ENCODE peak calls at places on chromosomes 1 and 21, in six cellular contexts. L is left lung, V is fibroblast of lung, Z is GM23248, J is dorsolateral prefrontal cortex, K is upper lobe of right lung. A is an unnamed sample.

GRCh38 chr1:62084304-62084905 is 110.2 kb upstream of the L1TD1 start:
- DNase-seq in L (no peak), V (peak), Z (peak), J (no peak), K (no peak), A (no peak)

GRCh38 chr21:35529141-35529863 is 480.2 kb upstream of the RUNX1 start:
- DNase-seq in L (no peak), V (peak), Z (no peak), J (no peak), K (no peak), A (no peak)

GRCh38 chr1:48003741-48004503 is 6.7 kb upstream of the TRABD2B start:
- DNase-seq in L (no peak), V (no peak), Z (no peak), J (no peak), K (no peak), A (no peak)

GRCh38 chr1:92408825-92409224 is 77.9 kb downstream of the GFI1 start:
- DNase-seq in L (no peak), V (peak), Z (peak), J (no peak), K (no peak), A (no peak)

GRCh38 chr1:224223819-224224714 is 41.0 kb downstream of the DEGS1 start:
- DNase-seq in L (no peak), V (peak), Z (peak), J (no peak), K (no peak), A (no peak)

GRCh38 chr1:11680270-11681070 is 478 bp downstream of the MAD2L2 start:
- DNase-seq in L (no peak), V (no peak), Z (no peak), J (no peak), K (no peak), A (peak)

GRCh38 chr1:9020325-9020724 is 5.9 kb downstream of the SLC2A7 start:
- DNase-seq in L (no peak), V (no peak), Z (no peak), J (no peak), K (no peak), A (no peak)

GRCh38 chr1:60866884-60867648 is 215.3 kb upstream of the NFIA start:
- DNase-seq in L (no peak), V (no peak), Z (peak), J (no peak), K (no peak), A (no peak)

GRCh38 chr1:27570383-27570755 is 33.6 kb downstream of the AHDC1 start:
- DNase-seq in L (no peak), V (no peak), Z (no peak), J (no peak), K (no peak), A (no peak)

GRCh38 chr1:153288634-153289275 is 24.0 kb downstream of the PGLYRP3 start:
- DNase-seq in L (no peak), V (no peak), Z (peak), J (no peak), K (no peak), A (no peak)

GRCh38 chr21:37435719-37436118 is 69.1 kb downstream of the DYRK1A start:
- DNase-seq in L (no peak), V (no peak), Z (no peak), J (no peak), K (no peak), A (no peak)

GRCh38 chr1:234500269-234500668 is 21.3 kb upstream of the TARBP1 start:
- DNase-seq in L (no peak), V (no peak), Z (peak), J (no peak), K (no peak), A (no peak)

GRCh38 chr1:205271277-205271676 is 43.5 kb downstream of the TMCC2 start:
- DNase-seq in L (no peak), V (peak), Z (peak), J (no peak), K (no peak), A (no peak)

GRCh38 chr21:41196990-41197389 is 29.0 kb downstream of the BACE2 start:
- DNase-seq in L (no peak), V (peak), Z (peak), J (no peak), K (no peak), A (no peak)

GRCh38 chr21:33402011-33402979 is 918 bp upstream of the IFNGR2 start:
- DNase-seq in L (peak), V (peak), Z (peak), J (peak), K (peak), A (peak)

GRCh38 chr1:241787691-241788090 is 60.3 kb upstream of the EXO1 start:
- DNase-seq in L (no peak), V (no peak), Z (no peak), J (no peak), K (no peak), A (no peak)

GRCh38 chr1:47388548-47389238 is 27.4 kb upstream of the FOXE3 start:
- DNase-seq in L (peak), V (peak), Z (peak), J (peak), K (no peak), A (peak)

GRCh38 chr1:235069577-235070563 is 58.8 kb downstream of the TOMM20 start:
- DNase-seq in L (peak), V (peak), Z (peak), J (no peak), K (peak), A (peak)

GRCh38 chr1:7333094-7333493 is 438.0 kb upstream of the VAMP3 start:
- DNase-seq in L (no peak), V (no peak), Z (no peak), J (no peak), K (no peak), A (no peak)

GRCh38 chr1:159493354-159493753 is 42.5 kb downstream of the OR10J5 start:
- DNase-seq in L (no peak), V (no peak), Z (no peak), J (no peak), K (no peak), A (no peak)

GRCh38 chr1:159492575-159493323 is 43.1 kb downstream of the OR10J5 start:
- DNase-seq in L (no peak), V (peak), Z (peak), J (no peak), K (no peak), A (no peak)
- H3K27ac ChIP-seq in L (no peak), V (no peak), Z (peak), J (no peak), K (no peak), A (no peak)

GRCh38 chr1:38727629-38728175 is 131.9 kb downstream of the RRAGC start:
- DNase-seq in L (no peak), V (no peak), Z (no peak), J (no peak), K (no peak), A (no peak)
- H3K27ac ChIP-seq in L (no peak), V (no peak), Z (no peak), J (no peak), K (no peak), A (no peak)

DNA sequence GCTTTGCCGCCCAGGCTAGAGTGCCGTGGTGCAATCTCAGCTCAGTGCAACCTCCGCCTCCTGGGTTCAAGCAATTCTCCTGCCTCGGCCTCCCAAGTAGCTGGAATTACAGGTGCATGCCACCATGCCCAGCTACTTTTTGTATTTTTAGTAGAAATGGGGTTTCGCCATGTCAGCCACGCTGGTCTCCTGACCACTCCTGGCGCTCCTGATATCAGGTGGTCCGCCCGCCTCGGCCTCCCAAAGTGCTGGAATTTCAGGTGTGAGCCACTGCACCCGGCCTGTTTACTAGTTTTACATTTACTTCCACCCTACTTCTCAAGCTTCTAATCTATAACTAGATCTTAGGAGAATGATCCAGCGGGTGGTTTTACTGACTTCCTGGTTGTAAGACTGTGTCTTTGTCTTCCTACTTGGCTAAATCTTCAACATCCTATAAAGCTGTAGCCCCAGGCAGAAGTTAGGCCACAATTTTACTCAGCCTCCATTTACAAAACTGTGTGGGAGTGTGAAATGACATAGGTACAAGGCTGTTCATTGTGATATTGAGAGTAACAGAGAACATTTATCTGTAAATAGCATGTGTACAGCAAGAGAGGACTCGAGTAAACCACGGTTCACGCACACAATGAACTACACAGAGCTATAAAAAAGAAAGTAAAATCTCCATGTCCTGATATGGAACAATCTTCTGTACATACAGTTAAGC is 9.6 kb upstream of the POU2F1 start:
- DNase-seq in L (no peak), V (no peak), Z (no peak), J (no peak), K (no peak), A (no peak)
- H3K27ac ChIP-seq in L (no peak), V (no peak), Z (no peak), J (no peak), K (no peak), A (no peak)

GRCh38 chr1:94866178-94866822 is 46.1 kb downstream of the SLC44A3 start:
- DNase-seq in L (no peak), V (peak), Z (peak), J (no peak), K (no peak), A (no peak)

GRCh38 chr1:94863297-94863911 is 43.2 kb downstream of the SLC44A3 start:
- DNase-seq in L (no peak), V (peak), Z (peak), J (no peak), K (no peak), A (no peak)

GRCh38 chr1:94863919-94864318 is 43.8 kb downstream of the SLC44A3 start:
- DNase-seq in L (peak), V (peak), Z (peak), J (no peak), K (no peak), A (no peak)

GRCh38 chr1:94865369-94865768 is 45.2 kb downstream of the SLC44A3 start:
- DNase-seq in L (no peak), V (peak), Z (peak), J (no peak), K (no peak), A (peak)

DNA sequence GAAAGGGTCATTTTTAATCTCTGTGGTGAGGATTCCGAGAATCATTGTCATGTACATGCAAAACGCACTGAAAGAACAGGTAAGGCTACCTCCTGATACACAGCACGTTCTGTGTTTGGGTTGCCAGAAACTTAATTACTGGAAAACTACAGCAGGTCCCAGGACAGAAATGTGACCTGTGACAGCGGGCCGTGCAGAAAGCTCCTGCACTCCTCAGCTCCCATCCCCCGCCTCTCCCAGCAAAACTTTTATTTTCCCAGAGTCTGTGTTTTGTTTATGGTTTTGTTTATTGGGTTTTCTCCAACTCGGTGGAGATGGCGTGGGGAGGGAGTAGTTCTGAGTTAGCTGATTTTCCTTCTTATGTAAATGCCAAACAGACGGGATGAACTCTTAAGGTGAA is 44.7 kb downstream of the SLC44A3 start:
- DNase-seq in L (no peak), V (no peak), Z (peak), J (no peak), K (no peak), A (peak)
- H3K27ac ChIP-seq in L (peak), V (peak), Z (peak), J (peak), K (peak), A (peak)

DNA sequence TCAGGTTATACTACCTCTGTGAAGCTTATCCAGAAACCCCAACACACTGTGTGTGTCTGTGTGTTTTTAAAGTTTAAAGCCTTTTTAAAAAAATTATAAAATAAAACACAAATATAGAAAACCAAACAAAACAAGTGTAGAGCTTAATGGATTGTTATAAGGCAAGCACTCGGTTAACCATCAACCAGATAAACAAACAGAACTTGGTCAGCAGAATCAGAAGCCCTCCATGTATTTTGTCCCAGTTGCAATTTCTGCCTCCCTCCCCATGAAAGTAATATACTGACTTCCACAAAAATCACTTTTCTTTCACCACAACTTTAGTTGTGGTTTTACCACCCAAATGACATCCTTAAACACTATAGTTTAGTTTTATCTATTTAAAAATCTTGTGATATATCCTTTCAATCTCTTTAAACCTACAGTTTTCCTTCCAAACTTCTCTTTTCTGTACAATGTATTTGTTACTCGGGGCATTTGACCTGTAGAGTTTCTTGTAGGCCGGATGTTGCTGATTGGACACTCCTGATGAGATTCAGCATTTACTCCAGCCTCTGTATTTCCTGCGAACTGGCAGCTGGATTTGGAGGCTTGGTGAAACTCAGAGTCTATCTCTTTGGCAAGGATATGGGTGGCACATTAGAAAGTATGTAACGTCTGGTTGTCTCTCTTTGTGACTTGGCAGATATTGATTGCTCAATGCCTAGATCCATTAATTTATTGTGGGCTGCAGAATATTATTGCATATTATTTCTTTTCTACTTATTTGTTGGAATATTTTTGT is 8.6 kb downstream of the PAPPA2 start:
- DNase-seq in L (no peak), V (no peak), Z (no peak), J (no peak), K (no peak), A (no peak)
- H3K27ac ChIP-seq in L (no peak), V (no peak), Z (no peak), J (no peak), K (no peak), A (no peak)

GRCh38 chr1:66176012-66176715 is 357.8 kb upstream of the SGIP1 start:
- DNase-seq in L (no peak), V (peak), Z (peak), J (no peak), K (no peak), A (no peak)
- H3K27ac ChIP-seq in L (no peak), V (no peak), Z (no peak), J (peak), K (no peak), A (no peak)

GRCh38 chr1:19420606-19421005 is 64.7 kb downstream of the CAPZB start:
- DNase-seq in L (no peak), V (no peak), Z (no peak), J (no peak), K (no peak), A (no peak)
- H3K27ac ChIP-seq in L (no peak), V (no peak), Z (peak), J (no peak), K (peak), A (no peak)

GRCh38 chr21:16908087-16908486 is 604.8 kb upstream of the CXADR start:
- DNase-seq in L (peak), V (peak), Z (peak), J (no peak), K (no peak), A (no peak)
- H3K27ac ChIP-seq in L (no peak), V (no peak), Z (no peak), J (no peak), K (no peak), A (no peak)